ENCODE peak calls at places on chromosomes 4 and X, in five cellular contexts. One of them, this sample, is unnamed.

GRCh38 chr4:81164623-81165416 is 50.2 kb downstream of the PRKG2 start:
- DNase-seq in NCI-H226: no peak
- DNase-seq in substantia nigra: no peak
- DNase-seq in amniotic stem cell: no peak
- DNase-seq in GM12865: no peak
- DNase-seq in this sample: no peak

GRCh38 chr4:143700420-143701352 is at the start of gene FREM3:
- DNase-seq in GM12865: peak
- DNase-seq in NCI-H226: no peak
- DNase-seq in substantia nigra: no peak
- DNase-seq in amniotic stem cell: no peak
- DNase-seq in this sample: no peak

GRCh38 chrX:112734250-112734649 is 54.5 kb upstream of the LHFPL1 start:
- DNase-seq in amniotic stem cell: no peak
- DNase-seq in NCI-H226: no peak
- DNase-seq in substantia nigra: no peak
- DNase-seq in GM12865: no peak
- DNase-seq in this sample: no peak

GRCh38 chrX:8364369-8365141 is 100.1 kb upstream of the VCX3B start:
- DNase-seq in amniotic stem cell: no peak
- DNase-seq in NCI-H226: no peak
- DNase-seq in GM12865: peak
- DNase-seq in substantia nigra: no peak
- DNase-seq in this sample: no peak

GRCh38 chr4:147954850-147955249 is 223.0 kb downstream of the ARHGAP10 start:
- DNase-seq in GM12865: no peak
- DNase-seq in substantia nigra: no peak
- DNase-seq in amniotic stem cell: no peak
- DNase-seq in NCI-H226: no peak
- DNase-seq in this sample: no peak

GRCh38 chr4:45183905-45184304 is 457.5 kb upstream of the GNPDA2 start:
- DNase-seq in substantia nigra: no peak
- DNase-seq in GM12865: no peak
- DNase-seq in NCI-H226: no peak
- DNase-seq in amniotic stem cell: no peak
- DNase-seq in this sample: no peak

GRCh38 chr4:157040380-157040779 is 35.6 kb upstream of the GLRB start:
- DNase-seq in GM12865: no peak
- DNase-seq in substantia nigra: no peak
- DNase-seq in NCI-H226: no peak
- DNase-seq in amniotic stem cell: no peak
- DNase-seq in this sample: no peak

GRCh38 chr4:177047070-177047850 is 254.5 kb upstream of the VEGFC start:
- DNase-seq in amniotic stem cell: peak
- DNase-seq in GM12865: peak
- DNase-seq in NCI-H226: peak
- DNase-seq in substantia nigra: no peak
- DNase-seq in this sample: peak

GRCh38 chr4:163681208-163681821 is 186.8 kb downstream of the TMA16 start:
- DNase-seq in GM12865: peak
- DNase-seq in amniotic stem cell: no peak
- DNase-seq in substantia nigra: no peak
- DNase-seq in NCI-H226: no peak
- DNase-seq in this sample: no peak

GRCh38 chr4:86092684-86093083 is 267.2 kb downstream of the MAPK10 start:
- DNase-seq in amniotic stem cell: peak
- DNase-seq in NCI-H226: peak
- DNase-seq in substantia nigra: no peak
- DNase-seq in GM12865: no peak
- DNase-seq in this sample: no peak

GRCh38 chr4:185344743-185345538 is 50.8 kb downstream of the LRP2BP start:
- DNase-seq in GM12865: peak
- DNase-seq in substantia nigra: no peak
- DNase-seq in amniotic stem cell: no peak
- DNase-seq in NCI-H226: no peak
- DNase-seq in this sample: no peak

GRCh38 chr4:110019153-110019552 is 106.5 kb downstream of the EGF start:
- DNase-seq in amniotic stem cell: no peak
- DNase-seq in NCI-H226: no peak
- DNase-seq in substantia nigra: no peak
- DNase-seq in GM12865: no peak
- DNase-seq in this sample: no peak

GRCh38 chr4:72376901-72377300 is 192.1 kb downstream of the ADAMTS3 start:
- DNase-seq in substantia nigra: no peak
- DNase-seq in amniotic stem cell: no peak
- DNase-seq in NCI-H226: no peak
- DNase-seq in GM12865: no peak
- DNase-seq in this sample: no peak

GRCh38 chr4:169658196-169658595 is 37.8 kb downstream of the CLCN3 start:
- DNase-seq in NCI-H226: no peak
- DNase-seq in substantia nigra: no peak
- DNase-seq in amniotic stem cell: no peak
- DNase-seq in GM12865: no peak
- DNase-seq in this sample: no peak

GRCh38 chr4:185183622-185184281 is 20.0 kb downstream of the CFAP97 start:
- DNase-seq in NCI-H226: peak
- DNase-seq in substantia nigra: peak
- DNase-seq in GM12865: peak
- DNase-seq in amniotic stem cell: peak
- DNase-seq in this sample: peak

GRCh38 chr4:165118256-165118909 is 5.7 kb upstream of the TMEM192 start:
- DNase-seq in substantia nigra: no peak
- DNase-seq in NCI-H226: no peak
- DNase-seq in GM12865: peak
- DNase-seq in amniotic stem cell: no peak
- DNase-seq in this sample: no peak

GRCh38 chrX:128699716-128700285 is 647.6 kb upstream of the ACTRT1 start:
- DNase-seq in NCI-H226: no peak
- DNase-seq in amniotic stem cell: no peak
- DNase-seq in substantia nigra: no peak
- DNase-seq in GM12865: no peak
- DNase-seq in this sample: no peak

GRCh38 chrX:7194606-7195005 is 46.7 kb upstream of the PUDP start:
- DNase-seq in NCI-H226: no peak
- DNase-seq in GM12865: no peak
- DNase-seq in substantia nigra: no peak
- DNase-seq in amniotic stem cell: no peak
- DNase-seq in this sample: no peak

GRCh38 chrX:70026112-70026850 is 23.5 kb downstream of the AWAT2 start:
- DNase-seq in GM12865: no peak
- DNase-seq in amniotic stem cell: no peak
- DNase-seq in substantia nigra: no peak
- DNase-seq in NCI-H226: peak
- DNase-seq in this sample: no peak

GRCh38 chr4:9812530-9813340 is 31.3 kb downstream of the DRD5 start:
- DNase-seq in GM12865: peak
- DNase-seq in substantia nigra: no peak
- DNase-seq in NCI-H226: no peak
- DNase-seq in amniotic stem cell: no peak
- DNase-seq in this sample: no peak

GRCh38 chrX:7987160-7987992 is 60.2 kb upstream of the PNPLA4 start:
- DNase-seq in GM12865: peak
- DNase-seq in substantia nigra: no peak
- DNase-seq in amniotic stem cell: no peak
- DNase-seq in NCI-H226: peak
- DNase-seq in this sample: no peak

GRCh38 chr4:42281324-42282020 is 115.8 kb upstream of the SHISA3 start:
- DNase-seq in NCI-H226: no peak
- DNase-seq in amniotic stem cell: no peak
- DNase-seq in GM12865: peak
- DNase-seq in substantia nigra: no peak
- DNase-seq in this sample: no peak

GRCh38 chrX:3711331-3711917 is 2.0 kb downstream of the PRKX start:
- DNase-seq in GM12865: peak
- DNase-seq in substantia nigra: no peak
- DNase-seq in NCI-H226: no peak
- DNase-seq in amniotic stem cell: no peak
- DNase-seq in this sample: no peak

GRCh38 chr4:139682309-139683210 is 16.9 kb downstream of the MGST2 start:
- DNase-seq in GM12865: no peak
- DNase-seq in amniotic stem cell: no peak
- DNase-seq in NCI-H226: no peak
- DNase-seq in substantia nigra: no peak
- DNase-seq in this sample: no peak

GRCh38 chrX:150683536-150684146 is 9.6 kb upstream of the MTMR1 start:
- DNase-seq in substantia nigra: no peak
- DNase-seq in NCI-H226: no peak
- DNase-seq in GM12865: peak
- DNase-seq in amniotic stem cell: no peak
- DNase-seq in this sample: no peak

GRCh38 chrX:109036624-109037023 is 300.3 kb upstream of the IRS4 start:
- DNase-seq in amniotic stem cell: no peak
- DNase-seq in substantia nigra: no peak
- DNase-seq in NCI-H226: no peak
- DNase-seq in GM12865: no peak
- DNase-seq in this sample: no peak

GRCh38 chrX:40108084-40108958 is 10.6 kb upstream of the BCOR start:
- DNase-seq in substantia nigra: no peak
- DNase-seq in amniotic stem cell: no peak
- DNase-seq in GM12865: no peak
- DNase-seq in NCI-H226: no peak
- DNase-seq in this sample: no peak

GRCh38 chr4:183099537-183100297 is 660 bp downstream of the WWC2 start:
- DNase-seq in substantia nigra: no peak
- DNase-seq in NCI-H226: no peak
- DNase-seq in amniotic stem cell: no peak
- DNase-seq in GM12865: no peak
- DNase-seq in this sample: peak

GRCh38 chrX:17535229-17535628 is 160.2 kb downstream of the NHS start:
- DNase-seq in GM12865: peak
- DNase-seq in amniotic stem cell: no peak
- DNase-seq in substantia nigra: no peak
- DNase-seq in NCI-H226: peak
- DNase-seq in this sample: no peak

GRCh38 chr4:139558235-139559094 is 2.4 kb upstream of the SETD7 start:
- DNase-seq in NCI-H226: no peak
- DNase-seq in amniotic stem cell: no peak
- DNase-seq in GM12865: no peak
- DNase-seq in substantia nigra: no peak
- DNase-seq in this sample: no peak

GRCh38 chrX:915427-916234 is 285.0 kb downstream of the SHOX start:
- DNase-seq in NCI-H226: no peak
- DNase-seq in amniotic stem cell: no peak
- DNase-seq in GM12865: no peak
- DNase-seq in substantia nigra: no peak
- DNase-seq in this sample: no peak

GRCh38 chrX:153864561-153865320 is 21.2 kb downstream of the L1CAM start:
- DNase-seq in amniotic stem cell: no peak
- DNase-seq in NCI-H226: no peak
- DNase-seq in substantia nigra: no peak
- DNase-seq in GM12865: no peak
- DNase-seq in this sample: no peak

GRCh38 chrX:54452920-54453319 is 12.7 kb downstream of the TSR2 start:
- DNase-seq in GM12865: peak
- DNase-seq in NCI-H226: no peak
- DNase-seq in substantia nigra: no peak
- DNase-seq in amniotic stem cell: no peak
- DNase-seq in this sample: no peak

GRCh38 chrX:155841232-155841631 is 39.9 kb upstream of the VAMP7 start:
- DNase-seq in GM12865: no peak
- DNase-seq in NCI-H226: no peak
- DNase-seq in amniotic stem cell: no peak
- DNase-seq in substantia nigra: no peak
- DNase-seq in this sample: no peak

GRCh38 chr4:53547983-53548382 is 43.3 kb downstream of the LNX1 start:
- DNase-seq in substantia nigra: no peak
- DNase-seq in NCI-H226: no peak
- DNase-seq in amniotic stem cell: no peak
- DNase-seq in GM12865: no peak
- DNase-seq in this sample: no peak

GRCh38 chr4:110412354-110412753 is 63.6 kb upstream of the ENPEP start:
- DNase-seq in NCI-H226: no peak
- DNase-seq in substantia nigra: no peak
- DNase-seq in GM12865: no peak
- DNase-seq in amniotic stem cell: no peak
- DNase-seq in this sample: no peak

GRCh38 chr4:143195581-143195980 is 10.9 kb downstream of the USP38 start:
- DNase-seq in amniotic stem cell: no peak
- DNase-seq in substantia nigra: no peak
- DNase-seq in NCI-H226: no peak
- DNase-seq in GM12865: no peak
- DNase-seq in this sample: no peak

GRCh38 chr4:122469457-122469856 is 12.9 kb upstream of the IL2 start:
- DNase-seq in amniotic stem cell: no peak
- DNase-seq in substantia nigra: no peak
- DNase-seq in GM12865: no peak
- DNase-seq in NCI-H226: no peak
- DNase-seq in this sample: no peak